ENCODE peak calls at places on chromosomes 12 and 14, in six cellular contexts. C is HTR-8/SVneo; F is EL; D is T-helper 9 cell; X is Right ventricle myocardium superior; O is stimulated activated CD4-positive, alpha-beta T cell treated with anti-CD3 and anti-CD28 coated beads, TNF-alpha, amount 100 ng/mL, for 48 hours. K is an unnamed sample.

GRCh38 chr12:130830246-130830551 is 8.9 kb downstream of the STX2 start:
- DNase-seq in F (no peak), C (no peak), O (no peak), X (no peak), D (no peak), K (no peak)

GRCh38 chr12:29516431-29516875 is 19.0 kb upstream of the OVCH1 start:
- DNase-seq in D (no peak), O (no peak), X (no peak), F (peak; percentile 2), C (no peak), K (no peak)

GRCh38 chr12:48694038-48694437 is 12.0 kb upstream of the KANSL2 start:
- DNase-seq in F (no peak), X (no peak), O (no peak), D (no peak), C (no peak), K (no peak)

GRCh38 chr12:124754949-124755800 is 108.5 kb downstream of the SCARB1 start:
- DNase-seq in O (no peak), X (peak; percentile 92), D (no peak), F (peak; percentile 73), C (no peak), K (peak; percentile 59)

GRCh38 chr12:91899056-91899455 is 246.6 kb downstream of the BTG1 start:
- DNase-seq in C (no peak), D (no peak), O (no peak), X (no peak), F (no peak), K (no peak)

GRCh38 chr14:62179367-62180018 is 417.3 kb downstream of the SNAPC1 start:
- DNase-seq in C (peak; percentile 94), D (no peak), F (peak; percentile 76), X (no peak), O (no peak), K (no peak)

GRCh38 chr14:57847096-57847495 is 18.8 kb downstream of the SLC35F4 start:
- DNase-seq in F (no peak), X (no peak), C (no peak), D (no peak), O (no peak), K (no peak)

GRCh38 chr12:119911147-119911546 is 34.0 kb upstream of the CIT start:
- DNase-seq in F (peak; percentile 53), O (no peak), C (peak; percentile 40), X (no peak), D (no peak), K (no peak)

GRCh38 chr14:102749393-102749792 is 27.9 kb upstream of the TRAF3 start:
- DNase-seq in F (no peak), O (no peak), C (no peak), D (no peak), X (no peak), K (no peak)

GRCh38 chr12:27602516-27602915 is 78.5 kb downstream of the PPFIBP1 start:
- DNase-seq in X (no peak), C (no peak), D (no peak), F (peak; percentile 13), O (no peak), K (no peak)

GRCh38 chr12:107992870-107993451 is 136.1 kb upstream of the WSCD2 start:
- DNase-seq in C (peak; percentile 14), F (peak; percentile 29), D (no peak), O (no peak), X (no peak), K (no peak)

GRCh38 chr14:92902726-92903125 is 20.2 kb upstream of the CHGA start:
- DNase-seq in O (no peak), X (no peak), F (no peak), D (no peak), C (no peak), K (no peak)

GRCh38 chr12:38411426-38411825 is 94.9 kb downstream of the ALG10B start:
- DNase-seq in D (no peak), F (no peak), O (no peak), X (no peak), C (no peak), K (no peak)

GRCh38 chr12:95380997-95381786 is 92.8 kb upstream of the METAP2 start:
- DNase-seq in X (no peak), C (no peak), D (no peak), F (peak; percentile 26), O (no peak), K (no peak)

GRCh38 chr14:104339829-104340228 is 201.4 kb downstream of the KIF26A start:
- DNase-seq in X (no peak), D (no peak), F (no peak), C (no peak), O (no peak), K (no peak)

GRCh38 chr14:25032092-25032784 is 17.7 kb downstream of the STXBP6 start:
- DNase-seq in O (no peak), F (no peak), X (no peak), D (no peak), C (no peak), K (no peak)

GRCh38 chr14:54768501-54768900 is 134.1 kb downstream of the GCH1 start:
- DNase-seq in C (no peak), X (no peak), D (no peak), F (peak; percentile 19), O (no peak), K (no peak)

GRCh38 chr14:56120091-56120632 is 2.0 kb downstream of the PELI2 start:
- DNase-seq in X (no peak), D (no peak), C (no peak), F (peak; percentile 1), O (no peak), K (no peak)

GRCh38 chr12:46473634-46474201 is 101.1 kb upstream of the SLC38A2 start:
- DNase-seq in C (peak; percentile 48), O (no peak), X (peak; percentile 74), F (peak; percentile 96), D (no peak), K (no peak)